ENCODE peak calls at places on chromosome 7, in four cellular contexts. C is HepG2, P is K562, J is Panc1. O is an unnamed sample.

GRCh38 chr7:2173184-2173827 is 59.4 kb downstream of the MAD1L1 start:
- DNase-seq in C (no peak), P (no peak), J (no peak), O (no peak)

GRCh38 chr7:66964391-66964790 is 31.0 kb downstream of the SBDS start:
- DNase-seq in C (no peak), P (no peak), J (no peak), O (no peak)

GRCh38 chr7:55502988-55503514 is 69.3 kb downstream of the VOPP1 start:
- DNase-seq in C (no peak), P (no peak), J (no peak), O (no peak)

GRCh38 chr7:103343332-103343731 is 1.2 kb downstream of the DNAJC2 start:
- DNase-seq in C (no peak), P (no peak), J (no peak), O (no peak)

GRCh38 chr7:139560678-139561077 is 37.2 kb downstream of the CLEC2L start:
- DNase-seq in C (no peak), P (peak; percentile 39), J (no peak), O (no peak)

GRCh38 chr7:22549667-22550513 is 49.9 kb upstream of the STEAP1B start:
- DNase-seq in C (peak; percentile 7), P (no peak), J (no peak), O (peak; percentile 39)

GRCh38 chr7:115906690-115907089 is 123.9 kb downstream of the TFEC start:
- DNase-seq in C (no peak), P (no peak), J (no peak), O (no peak)

GRCh38 chr7:21030237-21030636 is 243.6 kb upstream of the SP8 start:
- DNase-seq in C (no peak), P (no peak), J (no peak), O (no peak)

GRCh38 chr7:824106-824505 is 8.2 kb upstream of the SUN1 start:
- DNase-seq in C (no peak), P (no peak), J (no peak), O (no peak)

GRCh38 chr7:4835398-4836205 is 26.2 kb downstream of the PAPOLB start:
- DNase-seq in C (no peak), P (no peak), J (no peak), O (no peak)

GRCh38 chr7:1340031-1340430 is 107.4 kb downstream of the UNCX start:
- DNase-seq in C (no peak), P (no peak), J (no peak), O (no peak)

GRCh38 chr7:16524332-16524731 is 2.3 kb upstream of the LRRC72 start:
- DNase-seq in C (no peak), P (no peak), J (no peak), O (no peak)

GRCh38 chr7:114921636-114922150 is at the start of gene MDFIC:
- DNase-seq in C (no peak), P (no peak), J (no peak), O (no peak)

GRCh38 chr7:135884495-135885237 is 92.5 kb downstream of the MTPN start:
- DNase-seq in C (no peak), P (no peak), J (no peak), O (no peak)

GRCh38 chr7:159035571-159036073 is 109.0 kb downstream of the VIPR2 start:
- DNase-seq in C (no peak), P (no peak), J (no peak), O (no peak)

GRCh38 chr7:116334555-116334954 is 124.2 kb downstream of the TES start:
- DNase-seq in C (no peak), P (no peak), J (no peak), O (no peak)

GRCh38 chr7:887488-887820 is 11.1 kb downstream of the GET4 start:
- DNase-seq in C (no peak), P (no peak), J (no peak), O (no peak)

GRCh38 chr7:19009241-19009935 is 108.0 kb downstream of the TWIST1 start:
- DNase-seq in C (no peak), P (no peak), J (no peak), O (no peak)

GRCh38 chr7:81845628-81846259 is 75.9 kb upstream of the HGF start:
- DNase-seq in C (no peak), P (no peak), J (no peak), O (no peak)

GRCh38 chr7:33040803-33041516 is 21.6 kb downstream of the NT5C3A start:
- DNase-seq in C (no peak), P (peak; percentile 35), J (no peak), O (no peak)

GRCh38 chr7:100966542-100967291 is 2.6 kb upstream of the MUC12 start:
- DNase-seq in C (no peak), P (peak; percentile 24), J (no peak), O (no peak)
- TF ChIP-seq TCF7L2 in C (no peak), P (no peak), J (no peak), O (no peak)

GRCh38 chr7:75915416-75916156 is 631 bp downstream of the POR start:
- DNase-seq in C (peak; percentile 61), P (peak; percentile 38), J (no peak), O (no peak)
- TF ChIP-seq TCF7L2 in C (no peak), P (no peak), J (no peak), O (no peak)

DNA sequence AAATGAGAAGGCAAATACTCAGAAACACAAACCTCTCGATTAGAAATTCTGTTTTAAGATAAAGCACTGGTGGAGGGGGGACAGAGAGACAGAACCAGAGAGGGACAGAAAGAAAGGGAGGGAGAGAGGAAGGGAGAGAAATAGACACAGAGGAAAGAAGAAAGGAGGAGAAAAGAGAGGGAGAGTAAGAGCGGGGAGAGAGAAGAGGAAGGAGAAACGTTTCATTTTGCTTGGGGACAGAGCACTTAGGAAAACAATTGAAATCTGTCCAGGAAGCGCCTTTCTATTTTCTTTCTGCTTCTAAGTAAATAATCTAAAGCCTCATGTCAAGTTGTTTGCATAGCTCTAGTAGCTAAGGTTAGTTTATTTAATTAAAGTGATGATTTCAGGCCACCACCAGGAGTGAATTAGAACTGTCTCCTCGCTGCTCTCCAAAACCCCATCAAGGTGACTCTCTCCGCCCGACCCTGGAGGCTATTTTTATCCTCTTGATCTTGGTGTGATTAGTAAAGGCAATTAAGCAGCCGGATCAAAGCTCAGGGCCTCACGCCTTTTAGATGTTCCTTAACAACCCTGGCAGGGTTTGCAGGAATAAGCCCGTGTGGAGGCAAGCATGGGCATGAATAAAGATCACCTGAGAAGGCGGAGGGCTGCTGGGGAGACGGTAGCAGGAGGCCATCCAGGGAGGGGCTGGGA is 73.4 kb upstream of the INSIG1 start:
- DNase-seq in C (no peak), P (no peak), J (no peak), O (no peak)
- TF ChIP-seq TCF7L2 in C (no peak), P (no peak), J (no peak), O (peak; percentile 70)

GRCh38 chr7:152858761-152859160 is 99.2 kb downstream of the ACTR3B start:
- DNase-seq in C (no peak), P (no peak), J (no peak), O (no peak)
- TF ChIP-seq TCF7L2 in C (no peak), P (no peak), J (no peak), O (no peak)

GRCh38 chr7:12391922-12392615 is 11.6 kb downstream of the VWDE start:
- DNase-seq in C (no peak), P (no peak), J (no peak), O (no peak)

GRCh38 chr7:12385364-12385786 is 18.3 kb downstream of the VWDE start:
- DNase-seq in C (no peak), P (peak; percentile 77), J (no peak), O (no peak)

GRCh38 chr7:12386237-12386839 is 17.3 kb downstream of the VWDE start:
- DNase-seq in C (no peak), P (no peak), J (no peak), O (no peak)

GRCh38 chr7:12389089-12389700 is 14.5 kb downstream of the VWDE start:
- DNase-seq in C (peak; percentile 59), P (peak; percentile 37), J (peak; percentile 54), O (peak; percentile 43)
- TF ChIP-seq TCF7L2 in C (no peak), P (no peak), J (no peak), O (no peak)